ENCODE peak calls at places on chromosomes 12 and 14, in five cellular contexts. N, F, O, L and P are unnamed samples.

GRCh38 chr12:27665704-27666103 is 30.5 kb upstream of the REP15 start:
- DNase-seq in N (no peak), L (no peak), O (no peak), F (no peak), P (no peak)

GRCh38 chr12:121189887-121190155 is 20.1 kb upstream of the P2RX4 start:
- DNase-seq in O (no peak), N (no peak), F (no peak), L (no peak), P (no peak)

GRCh38 chr14:59202031-59202430 is 13.6 kb downstream of the DAAM1 start:
- DNase-seq in O (peak), L (no peak), N (no peak), F (no peak), P (no peak)

GRCh38 chr12:93780115-93780641 is 103.0 kb downstream of the CRADD start:
- DNase-seq in F (no peak), N (no peak), O (no peak), L (peak), P (no peak)

GRCh38 chr14:105282098-105282725 is 18.6 kb downstream of the BRF1 start:
- DNase-seq in L (no peak), F (no peak), O (no peak), N (no peak), P (no peak)

GRCh38 chr14:73612339-73613045 is at the start of gene ACOT6:
- DNase-seq in F (peak), L (peak), O (peak), N (peak), P (peak)

GRCh38 chr12:53045646-53046045 is 4.2 kb upstream of the TNS2 start:
- DNase-seq in L (no peak), F (no peak), N (no peak), O (no peak), P (no peak)

GRCh38 chr12:90630006-90630405 is 325.0 kb downstream of the CCER1 start:
- DNase-seq in F (no peak), O (no peak), L (peak), N (no peak), P (no peak)

GRCh38 chr12:21675096-21675495 is 17.5 kb upstream of the LDHB start:
- DNase-seq in L (no peak), O (no peak), F (no peak), N (no peak), P (no peak)

GRCh38 chr12:13957576-13957975 is 23.8 kb downstream of the GRIN2B start:
- DNase-seq in O (no peak), F (no peak), L (no peak), N (no peak), P (no peak)

GRCh38 chr12:49019435-49020317 is 1.1 kb upstream of the PRKAG1 start:
- DNase-seq in F (no peak), L (peak), O (peak), N (no peak), P (peak)

GRCh38 chr14:96167224-96168148 is 37.2 kb upstream of the BDKRB2 start:
- DNase-seq in L (peak), F (no peak), O (no peak), N (no peak), P (no peak)

GRCh38 chr12:64696065-64696741 is 63.0 kb downstream of the GNS start:
- DNase-seq in O (no peak), F (no peak), N (no peak), L (peak), P (no peak)

GRCh38 chr14:21346532-21347135 is 37.2 kb downstream of the SUPT16H start:
- DNase-seq in L (peak), F (no peak), N (no peak), O (no peak), P (no peak)

GRCh38 chr14:64501326-64502171 is 2.1 kb downstream of the ZBTB25 start:
- DNase-seq in N (no peak), L (peak), F (no peak), O (no peak), P (no peak)

GRCh38 chr12:46661161-46661845 is 164.5 kb downstream of the SLC38A4 start:
- DNase-seq in F (no peak), N (peak), O (peak), L (peak), P (peak)

GRCh38 chr12:65318186-65318685 is 39.8 kb downstream of the MSRB3 start:
- DNase-seq in L (no peak), N (no peak), F (no peak), O (no peak), P (no peak)

GRCh38 chr12:63276537-63277365 is 125.8 kb upstream of the AVPR1A start:
- DNase-seq in N (no peak), L (peak), F (no peak), O (peak), P (peak)

GRCh38 chr12:107818984-107819383 is 44.5 kb downstream of the ASCL4 start:
- DNase-seq in N (peak), L (peak), F (no peak), O (no peak), P (no peak)

GRCh38 chr12:49876070-49876469 is 27.6 kb downstream of the FAIM2 start:
- DNase-seq in N (no peak), O (no peak), L (no peak), F (no peak), P (no peak)

GRCh38 chr14:104891664-104892500 is 26.8 kb downstream of the CEP170B start:
- DNase-seq in N (no peak), F (peak), L (no peak), O (no peak), P (no peak)

GRCh38 chr14:23120405-23121251 is 1.6 kb upstream of the CEBPE start:
- DNase-seq in N (peak), O (peak), L (peak), F (peak), P (peak)

GRCh38 chr12:99670635-99671034 is 23.1 kb downstream of the GARIN6 start:
- DNase-seq in F (no peak), L (peak), N (peak), O (no peak), P (no peak)

GRCh38 chr12:112168561-112168971 is 43.2 kb downstream of the TRAFD1 start:
- DNase-seq in N (no peak), L (no peak), O (no peak), F (no peak), P (no peak)

GRCh38 chr14:33634631-33635030 is 316.2 kb downstream of the EGLN3 start:
- DNase-seq in F (no peak), O (no peak), N (no peak), L (peak), P (no peak)

GRCh38 chr14:20624495-20625070 is 16.9 kb downstream of the OR6S1 start:
- DNase-seq in O (peak), F (no peak), L (peak), N (no peak), P (peak)